ENCODE peak calls at places on chromosomes 6 and 20, in seven cellular contexts. X, M, E, G, W, Q and A are unnamed samples.

GRCh38 chr20:3193806-3194616 is 10.5 kb downstream of the DDRGK1 start:
- DNase-seq in E (no peak), W (no peak), G (peak; percentile 45), M (no peak), Q (no peak), X (no peak), A (no peak)

GRCh38 chr6:133131621-133132020 is 109.5 kb upstream of the EYA4 start:
- DNase-seq in W (no peak), E (no peak), Q (no peak), X (no peak), G (no peak), M (no peak), A (no peak)

GRCh38 chr6:113276631-113277030 is 580.5 kb upstream of the MARCKS start:
- DNase-seq in G (no peak), E (no peak), Q (no peak), X (no peak), M (no peak), W (no peak), A (no peak)

GRCh38 chr20:54221383-54221782 is 13.5 kb downstream of the PFDN4 start:
- DNase-seq in X (no peak), W (no peak), G (no peak), M (no peak), E (no peak), Q (no peak), A (peak; percentile 54)

GRCh38 chr20:48284837-48285236 is 499.6 kb upstream of the SULF2 start:
- DNase-seq in X (no peak), W (no peak), Q (no peak), M (no peak), E (no peak), G (no peak), A (no peak)

GRCh38 chr6:150368762-150369161 is at the start of gene IYD:
- DNase-seq in G (no peak), E (no peak), Q (no peak), W (no peak), X (no peak), M (no peak), A (no peak)

GRCh38 chr6:39441986-39442385 is 119.5 kb upstream of the KCNK16 start:
- DNase-seq in W (no peak), G (no peak), X (no peak), Q (no peak), E (no peak), M (no peak), A (no peak)

GRCh38 chr6:105783333-105783945 is 302.7 kb upstream of the PRDM1 start:
- DNase-seq in W (no peak), M (no peak), G (no peak), Q (no peak), X (no peak), E (no peak), A (no peak)

GRCh38 chr20:58897493-58897892 is 45.0 kb downstream of the GNAS start:
- DNase-seq in M (no peak), Q (no peak), X (no peak), W (no peak), E (no peak), G (no peak), A (no peak)

GRCh38 chr20:25136643-25137559 is 55.0 kb upstream of the VSX1 start:
- DNase-seq in E (no peak), X (no peak), W (no peak), Q (no peak), G (no peak), M (peak; percentile 94), A (no peak)

GRCh38 chr6:116210750-116211425 is 43.0 kb downstream of the TSPYL4 start:
- DNase-seq in M (peak; percentile 13), W (no peak), Q (no peak), E (no peak), G (no peak), X (no peak), A (no peak)

GRCh38 chr20:44745560-44746366 is at the start of gene KCNK15:
- DNase-seq in M (peak; percentile 45), G (no peak), X (no peak), Q (peak; percentile 57), E (no peak), W (no peak), A (no peak)

GRCh38 chr6:126685182-126685581 is 345.3 kb downstream of the CENPW start:
- DNase-seq in Q (no peak), M (no peak), W (no peak), E (no peak), G (no peak), X (no peak), A (no peak)

GRCh38 chr6:89951574-89952360 is 57.5 kb downstream of the GJA10 start:
- DNase-seq in W (peak; percentile 22), G (no peak), Q (no peak), X (no peak), E (no peak), M (no peak), A (no peak)

GRCh38 chr6:111842891-111843290 is 30.4 kb downstream of the FYN start:
- DNase-seq in Q (no peak), M (peak; percentile 27), W (peak; percentile 20), E (no peak), G (no peak), X (peak; percentile 37), A (peak; percentile 82)

GRCh38 chr6:137488736-137489409 is 5.3 kb downstream of the OLIG3 start:
- DNase-seq in W (no peak), M (no peak), E (no peak), X (no peak), G (no peak), Q (no peak), A (no peak)

GRCh38 chr6:8215631-8216030 is 113.3 kb upstream of the EEF1E1 start:
- DNase-seq in W (no peak), Q (no peak), M (peak; percentile 31), E (no peak), X (no peak), G (no peak), A (no peak)

GRCh38 chr6:85364354-85364753 is 85.5 kb upstream of the NT5E start:
- DNase-seq in Q (peak; percentile 22), X (no peak), G (no peak), W (no peak), E (no peak), M (peak; percentile 36), A (no peak)

GRCh38 chr6:27810768-27811298 is 101.4 kb downstream of the OR2B2 start:
- DNase-seq in Q (no peak), W (no peak), X (no peak), M (no peak), G (no peak), E (no peak), A (peak; percentile 69)

GRCh38 chr20:32626859-32627636 is 41.9 kb upstream of the NOL4L start:
- DNase-seq in Q (peak; percentile 16), G (peak; percentile 79), X (peak; percentile 71), W (peak; percentile 82), E (no peak), M (no peak), A (no peak)

GRCh38 chr6:133546098-133546497 is 304.9 kb downstream of the EYA4 start:
- DNase-seq in W (no peak), G (no peak), X (no peak), Q (no peak), E (no peak), M (peak; percentile 41), A (no peak)